ENCODE peak calls at places on chromosomes 5 and 9, in four cellular contexts. One of them, this sample, is unnamed.

GRCh38 chr5:42894057-42894456 is 82.4 kb upstream of the SELENOP start:
- DNase-seq in GM10248: no peak
- DNase-seq in chondrocyte: no peak
- DNase-seq in nephron progenitor cell: peak
- DNase-seq in this sample: no peak

GRCh38 chr9:77063645-77064285 is 44.3 kb downstream of the FOXB2 start:
- DNase-seq in GM10248: no peak
- DNase-seq in chondrocyte: no peak
- DNase-seq in nephron progenitor cell: no peak
- DNase-seq in this sample: no peak

GRCh38 chr5:35131723-35132122 is 84.0 kb upstream of the AGXT2 start:
- DNase-seq in GM10248: no peak
- DNase-seq in chondrocyte: no peak
- DNase-seq in nephron progenitor cell: no peak
- DNase-seq in this sample: no peak

GRCh38 chr9:102779341-102779740 is 215.8 kb upstream of the CYLC2 start:
- DNase-seq in GM10248: no peak
- DNase-seq in chondrocyte: no peak
- DNase-seq in nephron progenitor cell: no peak
- DNase-seq in this sample: no peak

GRCh38 chr9:126609191-126609590 is 4.5 kb upstream of the LMX1B start:
- DNase-seq in GM10248: no peak
- DNase-seq in chondrocyte: peak
- DNase-seq in nephron progenitor cell: no peak
- DNase-seq in this sample: no peak

GRCh38 chr9:92299116-92299515 is 5.6 kb upstream of the IARS1 start:
- DNase-seq in GM10248: no peak
- DNase-seq in chondrocyte: no peak
- DNase-seq in nephron progenitor cell: no peak
- DNase-seq in this sample: no peak

GRCh38 chr5:179185256-179186091 is 125.3 kb downstream of the ZNF354C start:
- DNase-seq in GM10248: no peak
- DNase-seq in chondrocyte: peak
- DNase-seq in nephron progenitor cell: no peak
- DNase-seq in this sample: no peak

GRCh38 chr9:129291041-129291501 is 113.0 kb upstream of the IER5L start:
- DNase-seq in GM10248: no peak
- DNase-seq in chondrocyte: peak
- DNase-seq in nephron progenitor cell: no peak
- DNase-seq in this sample: no peak

GRCh38 chr9:8733096-8733954 is 933.7 kb upstream of the DMAC1 start:
- DNase-seq in GM10248: no peak
- DNase-seq in chondrocyte: no peak
- DNase-seq in nephron progenitor cell: peak
- DNase-seq in this sample: peak

GRCh38 chr9:129602598-129603415 is 18.1 kb downstream of the C9orf50 start:
- DNase-seq in GM10248: no peak
- DNase-seq in chondrocyte: no peak
- DNase-seq in nephron progenitor cell: no peak
- DNase-seq in this sample: no peak

GRCh38 chr5:1429066-1429465 is 16.2 kb downstream of the SLC6A3 start:
- DNase-seq in GM10248: no peak
- DNase-seq in chondrocyte: peak
- DNase-seq in nephron progenitor cell: no peak
- DNase-seq in this sample: no peak

DNA sequence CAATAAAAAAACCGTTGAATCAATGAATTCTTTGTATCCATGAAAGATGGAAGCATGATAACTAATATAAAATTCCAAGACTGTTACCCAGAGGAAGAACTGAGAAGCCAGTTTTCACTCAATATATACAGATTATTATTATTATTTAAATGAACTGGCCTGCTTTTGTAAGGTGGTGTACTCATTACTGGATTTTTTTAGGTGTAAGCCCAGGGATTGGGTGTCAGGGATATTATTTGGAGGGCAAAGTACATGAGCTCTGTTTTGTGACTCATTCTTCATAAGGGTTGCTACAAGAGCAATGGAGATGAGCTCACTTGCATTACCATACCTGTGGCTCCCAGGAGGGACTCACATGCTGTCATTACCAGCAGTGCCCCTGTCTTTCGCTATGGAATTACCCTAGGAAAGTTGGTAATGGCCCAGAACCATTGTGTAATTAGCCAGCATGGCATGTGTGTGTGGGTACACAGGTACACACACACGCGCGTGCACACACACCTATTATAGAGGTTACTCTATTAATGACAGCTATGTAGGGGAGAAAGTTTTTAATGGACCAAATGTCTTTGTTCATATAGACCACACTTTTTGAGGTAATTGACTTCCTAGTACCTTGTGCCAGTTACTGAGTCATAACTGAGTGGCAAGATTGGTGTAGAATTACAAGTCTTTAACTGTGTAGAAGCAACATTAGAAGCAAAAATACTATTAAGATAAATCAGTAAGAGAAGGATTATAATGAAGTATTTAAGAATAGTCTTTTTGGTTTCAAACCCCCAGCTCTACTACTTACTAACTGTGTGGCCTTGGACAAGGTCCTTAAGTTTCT is 143.4 kb downstream of the GDNF start:
- DNase-seq in GM10248: no peak
- DNase-seq in chondrocyte: no peak
- DNase-seq in nephron progenitor cell: no peak
- DNase-seq in this sample: no peak
- TF ChIP-seq CTCF in GM10248: no peak
- TF ChIP-seq CTCF in chondrocyte: no peak
- TF ChIP-seq CTCF in nephron progenitor cell: no peak
- TF ChIP-seq CTCF in this sample: no peak

DNA sequence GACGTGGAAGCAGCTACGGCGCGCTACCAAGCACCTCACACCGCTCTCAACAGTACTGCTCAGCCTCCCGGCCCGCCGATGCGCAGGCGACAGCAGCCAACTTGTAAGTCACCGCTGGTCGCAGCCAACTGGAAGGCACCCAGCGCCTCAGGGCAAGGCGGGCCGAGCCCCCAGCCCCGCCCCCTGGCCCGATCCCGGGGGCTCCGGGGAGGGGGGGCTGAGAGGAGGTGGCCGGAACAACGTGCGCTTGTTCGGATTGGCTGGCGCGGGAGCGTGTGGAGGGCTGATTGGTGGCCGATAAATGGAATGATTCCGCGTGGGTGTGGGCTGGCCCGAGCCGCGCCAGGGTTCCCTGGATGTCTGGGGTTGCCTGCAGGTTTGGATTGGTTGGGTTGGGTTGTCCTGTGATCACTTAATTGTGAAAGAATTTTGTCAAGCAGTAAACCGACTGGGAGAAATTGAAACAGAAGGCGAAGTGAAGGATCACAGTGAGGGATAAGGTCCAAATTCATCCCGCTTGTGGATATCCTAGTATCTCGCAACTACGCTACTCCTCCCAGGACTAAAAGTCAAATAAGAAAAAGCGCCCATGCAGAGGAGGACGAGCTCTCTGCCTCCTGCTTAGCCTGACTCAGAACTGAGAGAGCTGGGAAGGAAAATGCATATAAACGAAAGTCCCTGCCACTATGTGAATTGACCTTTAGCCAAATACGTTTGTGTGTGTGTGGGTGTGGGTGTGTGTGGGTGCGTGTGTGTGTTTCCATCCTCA is at the start of gene STARD4:
- DNase-seq in GM10248: peak
- DNase-seq in chondrocyte: peak
- DNase-seq in nephron progenitor cell: peak
- DNase-seq in this sample: peak
- TF ChIP-seq CTCF in GM10248: no peak
- TF ChIP-seq CTCF in chondrocyte: no peak
- TF ChIP-seq CTCF in nephron progenitor cell: no peak
- TF ChIP-seq CTCF in this sample: no peak

GRCh38 chr5:156718985-156719384 is 131.1 kb upstream of the PPP1R2B start:
- DNase-seq in GM10248: no peak
- DNase-seq in chondrocyte: no peak
- DNase-seq in nephron progenitor cell: no peak
- DNase-seq in this sample: no peak
- TF ChIP-seq CTCF in GM10248: no peak
- TF ChIP-seq CTCF in chondrocyte: no peak
- TF ChIP-seq CTCF in nephron progenitor cell: no peak
- TF ChIP-seq CTCF in this sample: no peak

GRCh38 chr5:106269252-106269843 is 1401.4 kb downstream of the EFNA5 start:
- DNase-seq in GM10248: no peak
- DNase-seq in chondrocyte: no peak
- DNase-seq in nephron progenitor cell: no peak
- DNase-seq in this sample: no peak
- TF ChIP-seq CTCF in GM10248: peak
- TF ChIP-seq CTCF in chondrocyte: peak
- TF ChIP-seq CTCF in nephron progenitor cell: peak
- TF ChIP-seq CTCF in this sample: peak

DNA sequence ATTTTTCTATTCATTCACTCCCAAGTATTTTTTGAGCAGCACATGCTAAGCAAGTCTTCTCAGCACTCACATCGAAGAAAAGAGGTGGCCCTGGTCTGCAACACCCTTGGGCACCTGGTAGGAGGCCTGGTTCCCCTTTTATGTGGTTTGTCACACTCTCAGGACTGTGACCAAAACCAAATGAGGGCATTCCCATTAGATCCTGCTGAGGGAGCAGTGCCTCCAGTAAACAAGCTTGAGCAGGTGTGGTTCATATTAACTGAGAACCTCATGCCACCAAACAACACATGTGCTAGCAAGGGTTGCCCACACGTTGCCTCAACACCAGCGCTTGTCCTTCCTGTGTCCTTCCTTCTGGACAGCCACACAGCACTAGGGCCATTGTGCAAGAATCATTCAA is 26.9 kb upstream of the SYK start:
- DNase-seq in GM10248: peak
- DNase-seq in chondrocyte: no peak
- DNase-seq in nephron progenitor cell: no peak
- DNase-seq in this sample: no peak
- TF ChIP-seq CTCF in GM10248: peak
- TF ChIP-seq CTCF in chondrocyte: no peak
- TF ChIP-seq CTCF in nephron progenitor cell: no peak
- TF ChIP-seq CTCF in this sample: no peak

GRCh38 chr5:59218424-59219045 is 635.7 kb downstream of the RAB3C start:
- DNase-seq in GM10248: no peak
- DNase-seq in chondrocyte: no peak
- DNase-seq in nephron progenitor cell: no peak
- DNase-seq in this sample: no peak

GRCh38 chr5:59222687-59223511 is 640.0 kb downstream of the RAB3C start:
- DNase-seq in GM10248: no peak
- DNase-seq in chondrocyte: no peak
- DNase-seq in nephron progenitor cell: no peak
- DNase-seq in this sample: no peak

GRCh38 chr5:59216845-59217244 is 634.0 kb downstream of the RAB3C start:
- DNase-seq in GM10248: no peak
- DNase-seq in chondrocyte: no peak
- DNase-seq in nephron progenitor cell: no peak
- DNase-seq in this sample: no peak

DNA sequence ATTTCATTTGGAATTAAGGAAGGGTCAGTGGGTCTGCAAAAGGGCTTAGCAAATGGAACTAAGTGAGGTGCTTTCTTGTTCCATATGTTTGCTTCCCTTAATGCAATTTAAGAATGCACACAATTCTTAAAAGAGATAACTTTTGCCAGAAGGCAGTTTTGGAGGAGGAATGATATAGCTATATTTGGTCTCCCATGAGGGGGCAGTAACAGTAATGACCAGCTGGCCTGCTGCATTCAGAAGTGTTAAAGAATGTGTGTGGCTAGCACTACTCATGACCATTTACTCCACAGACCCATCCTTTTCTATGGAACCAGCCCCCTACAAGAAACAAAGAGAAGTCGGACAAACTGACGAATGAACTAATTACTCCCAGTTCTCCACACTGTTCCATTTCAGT is 638.9 kb downstream of the RAB3C start:
- DNase-seq in GM10248: no peak
- DNase-seq in chondrocyte: no peak
- DNase-seq in nephron progenitor cell: no peak
- DNase-seq in this sample: no peak
- TF ChIP-seq CTCF in GM10248: no peak
- TF ChIP-seq CTCF in chondrocyte: peak
- TF ChIP-seq CTCF in nephron progenitor cell: no peak
- TF ChIP-seq CTCF in this sample: no peak

GRCh38 chr5:115962239-115962564 is at the start of gene LVRN:
- DNase-seq in GM10248: no peak
- DNase-seq in chondrocyte: no peak
- DNase-seq in nephron progenitor cell: no peak
- DNase-seq in this sample: no peak

GRCh38 chr5:115962565-115963402 is 509 bp downstream of the LVRN start:
- DNase-seq in GM10248: peak
- DNase-seq in chondrocyte: peak
- DNase-seq in nephron progenitor cell: peak
- DNase-seq in this sample: no peak

GRCh38 chr5:115961413-115962238 is 649 bp upstream of the LVRN start:
- DNase-seq in GM10248: peak
- DNase-seq in chondrocyte: no peak
- DNase-seq in nephron progenitor cell: no peak
- DNase-seq in this sample: no peak

GRCh38 chr5:115968770-115969169 is 6.5 kb downstream of the LVRN start:
- DNase-seq in GM10248: no peak
- DNase-seq in chondrocyte: no peak
- DNase-seq in nephron progenitor cell: no peak
- DNase-seq in this sample: no peak

GRCh38 chr5:115963566-115963965 is 1.3 kb downstream of the LVRN start:
- DNase-seq in GM10248: no peak
- DNase-seq in chondrocyte: no peak
- DNase-seq in nephron progenitor cell: no peak
- DNase-seq in this sample: no peak
- TF ChIP-seq CTCF in GM10248: no peak
- TF ChIP-seq CTCF in chondrocyte: no peak
- TF ChIP-seq CTCF in nephron progenitor cell: no peak
- TF ChIP-seq CTCF in this sample: no peak

GRCh38 chr5:14749579-14750091 is 85.1 kb downstream of the OTULIN start:
- DNase-seq in GM10248: no peak
- DNase-seq in chondrocyte: no peak
- DNase-seq in nephron progenitor cell: no peak
- DNase-seq in this sample: no peak

GRCh38 chr5:14753292-14753691 is 88.8 kb downstream of the OTULIN start:
- DNase-seq in GM10248: no peak
- DNase-seq in chondrocyte: no peak
- DNase-seq in nephron progenitor cell: no peak
- DNase-seq in this sample: no peak

GRCh38 chr5:14752497-14753071 is 88.1 kb downstream of the OTULIN start:
- DNase-seq in GM10248: no peak
- DNase-seq in chondrocyte: no peak
- DNase-seq in nephron progenitor cell: no peak
- DNase-seq in this sample: no peak

GRCh38 chr5:14748180-14748900 is 83.8 kb downstream of the OTULIN start:
- DNase-seq in GM10248: no peak
- DNase-seq in chondrocyte: no peak
- DNase-seq in nephron progenitor cell: no peak
- DNase-seq in this sample: no peak

DNA sequence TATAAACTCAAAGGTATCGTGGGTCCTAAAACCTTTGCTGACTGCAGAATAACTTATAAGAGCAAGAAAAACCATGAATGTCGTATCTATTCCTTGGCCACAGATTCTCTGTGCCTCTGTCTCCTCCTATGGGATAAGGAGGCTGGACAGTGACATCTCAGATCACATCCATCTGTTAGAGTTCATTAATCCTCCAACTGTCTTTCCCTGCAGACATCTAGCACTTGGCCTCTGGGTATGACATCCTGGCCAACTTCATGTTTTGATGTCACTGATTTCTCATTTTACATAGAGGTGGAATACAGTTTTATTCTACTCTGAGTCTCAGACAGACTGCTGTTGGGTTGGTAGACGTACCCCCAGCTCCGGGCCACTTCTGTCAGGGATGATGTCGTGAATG is 86.2 kb downstream of the OTULIN start:
- DNase-seq in GM10248: no peak
- DNase-seq in chondrocyte: no peak
- DNase-seq in nephron progenitor cell: no peak
- DNase-seq in this sample: no peak
- TF ChIP-seq CTCF in GM10248: no peak
- TF ChIP-seq CTCF in chondrocyte: no peak
- TF ChIP-seq CTCF in nephron progenitor cell: no peak
- TF ChIP-seq CTCF in this sample: no peak

This sample was measured in D721Med.